ENCODE peak calls at places on chromosomes 5 and 9, in four cellular contexts. One of them, this sample, is unnamed.

GRCh38 chr9:79013715-79014610 is 557.8 kb upstream of the TLE4 start:
- DNase-seq in HL-60: no peak
- DNase-seq in K562: no peak
- DNase-seq in GM12878: no peak
- DNase-seq in this sample: no peak

GRCh38 chr5:14809369-14810144 is 62.0 kb downstream of the ANKH start:
- DNase-seq in GM12878: peak; percentile 88
- DNase-seq in HL-60: peak; percentile 31
- DNase-seq in K562: peak; percentile 54
- DNase-seq in this sample: peak; percentile 38

GRCh38 chr9:87517732-87518131 is 20.1 kb downstream of the DAPK1 start:
- DNase-seq in K562: no peak
- DNase-seq in GM12878: no peak
- DNase-seq in HL-60: peak; percentile 47
- DNase-seq in this sample: no peak

GRCh38 chr9:4674783-4675182 is 4.6 kb upstream of the CDC37L1 start:
- DNase-seq in K562: no peak
- DNase-seq in HL-60: no peak
- DNase-seq in GM12878: no peak
- DNase-seq in this sample: no peak

GRCh38 chr5:71706906-71707305 is 12.2 kb upstream of the CARTPT start:
- DNase-seq in K562: no peak
- DNase-seq in HL-60: no peak
- DNase-seq in GM12878: no peak
- DNase-seq in this sample: no peak

GRCh38 chr5:119255571-119256356 is 100.1 kb upstream of the TNFAIP8 start:
- DNase-seq in K562: peak; percentile 28
- DNase-seq in GM12878: no peak
- DNase-seq in HL-60: no peak
- DNase-seq in this sample: no peak

GRCh38 chr5:1946122-1946677 is 63.5 kb upstream of the IRX4 start:
- DNase-seq in HL-60: no peak
- DNase-seq in GM12878: no peak
- DNase-seq in K562: no peak
- DNase-seq in this sample: no peak

GRCh38 chr5:127957183-127957582 is 126.4 kb upstream of the SLC12A2 start:
- DNase-seq in GM12878: no peak
- DNase-seq in K562: no peak
- DNase-seq in HL-60: no peak
- DNase-seq in this sample: no peak

GRCh38 chr5:160118349-160119141 is 705 bp downstream of the PWWP2A start:
- DNase-seq in HL-60: peak; percentile 51
- DNase-seq in GM12878: no peak
- DNase-seq in K562: peak; percentile 59
- DNase-seq in this sample: peak; percentile 55

GRCh38 chr5:7897014-7897600 is 28.2 kb downstream of the MTRR start:
- DNase-seq in HL-60: peak; percentile 35
- DNase-seq in K562: peak; percentile 40
- DNase-seq in GM12878: no peak
- DNase-seq in this sample: no peak

GRCh38 chr5:110361501-110361900 is 365.0 kb downstream of the TMEM232 start:
- DNase-seq in HL-60: no peak
- DNase-seq in GM12878: no peak
- DNase-seq in K562: no peak
- DNase-seq in this sample: no peak

GRCh38 chr5:170238456-170238855 is 5.7 kb downstream of the C5orf58 start:
- DNase-seq in GM12878: no peak
- DNase-seq in K562: no peak
- DNase-seq in HL-60: no peak
- DNase-seq in this sample: no peak

GRCh38 chr5:77133061-77133758 is 46.1 kb upstream of the ZBED3 start:
- DNase-seq in GM12878: no peak
- DNase-seq in K562: no peak
- DNase-seq in HL-60: no peak
- DNase-seq in this sample: no peak

GRCh38 chr9:123073991-123074422 is 40.5 kb downstream of the GPR21 start:
- DNase-seq in K562: no peak
- DNase-seq in HL-60: no peak
- DNase-seq in GM12878: no peak
- DNase-seq in this sample: no peak

GRCh38 chr9:108897324-108898096 is 35.4 kb downstream of the ACTL7A start:
- DNase-seq in K562: no peak
- DNase-seq in GM12878: no peak
- DNase-seq in HL-60: no peak
- DNase-seq in this sample: no peak

GRCh38 chr5:143652104-143652700 is 159.8 kb upstream of the HMHB1 start:
- DNase-seq in K562: no peak
- DNase-seq in HL-60: no peak
- DNase-seq in GM12878: no peak
- DNase-seq in this sample: no peak

GRCh38 chr5:94901071-94901979 is 282.9 kb downstream of the SLF1 start:
- DNase-seq in K562: no peak
- DNase-seq in GM12878: peak; percentile 23
- DNase-seq in HL-60: no peak
- DNase-seq in this sample: peak; percentile 6

GRCh38 chr9:123150708-123151503 is 117.4 kb downstream of the GPR21 start:
- DNase-seq in K562: no peak
- DNase-seq in GM12878: no peak
- DNase-seq in HL-60: no peak
- DNase-seq in this sample: no peak

GRCh38 chr9:121319394-121319780 is 50.7 kb downstream of the STOM start:
- DNase-seq in HL-60: no peak
- DNase-seq in GM12878: no peak
- DNase-seq in K562: no peak
- DNase-seq in this sample: no peak

GRCh38 chr5:141420855-141421488 is at the start of gene PCDHGA11:
- DNase-seq in HL-60: peak; percentile 68
- DNase-seq in K562: peak; percentile 61
- DNase-seq in GM12878: peak; percentile 37
- DNase-seq in this sample: no peak

GRCh38 chr5:79653843-79654242 is 35.8 kb upstream of the CMYA5 start:
- DNase-seq in HL-60: no peak
- DNase-seq in GM12878: no peak
- DNase-seq in K562: no peak
- DNase-seq in this sample: no peak

GRCh38 chr5:2709996-2710689 is 41.3 kb downstream of the IRX2 start:
- DNase-seq in HL-60: no peak
- DNase-seq in K562: no peak
- DNase-seq in GM12878: no peak
- DNase-seq in this sample: no peak

GRCh38 chr9:88947581-88948573 is 43.4 kb upstream of the S1PR3 start:
- DNase-seq in HL-60: no peak
- DNase-seq in GM12878: no peak
- DNase-seq in K562: no peak
- DNase-seq in this sample: no peak

GRCh38 chr9:4494806-4495205 is 4.5 kb downstream of the SLC1A1 start:
- DNase-seq in HL-60: no peak
- DNase-seq in GM12878: no peak
- DNase-seq in K562: no peak
- DNase-seq in this sample: no peak

GRCh38 chr5:141910271-141910673 is 13.4 kb upstream of the DELE1 start:
- DNase-seq in GM12878: no peak
- DNase-seq in K562: no peak
- DNase-seq in HL-60: no peak
- DNase-seq in this sample: no peak

GRCh38 chr9:137049544-137050449 is 3.8 kb upstream of the NPDC1 start:
- DNase-seq in GM12878: no peak
- DNase-seq in HL-60: peak; percentile 66
- DNase-seq in K562: peak; percentile 81
- DNase-seq in this sample: peak; percentile 73

GRCh38 chr5:50853151-50853550 is 186.7 kb downstream of the PARP8 start:
- DNase-seq in HL-60: peak; percentile 82
- DNase-seq in K562: no peak
- DNase-seq in GM12878: peak; percentile 60
- DNase-seq in this sample: no peak

GRCh38 chr5:1562599-1562998 is 38.8 kb upstream of the LPCAT1 start:
- DNase-seq in HL-60: no peak
- DNase-seq in K562: no peak
- DNase-seq in GM12878: no peak
- DNase-seq in this sample: no peak

GRCh38 chr5:173472784-173473278 is 143.6 kb downstream of the BOD1 start:
- DNase-seq in K562: no peak
- DNase-seq in GM12878: no peak
- DNase-seq in HL-60: no peak
- DNase-seq in this sample: no peak

GRCh38 chr9:115520626-115521025 is 402.7 kb upstream of the TNC start:
- DNase-seq in K562: no peak
- DNase-seq in GM12878: no peak
- DNase-seq in HL-60: no peak
- DNase-seq in this sample: no peak

GRCh38 chr9:137734181-137734580 is 115.4 kb downstream of the EHMT1 start:
- DNase-seq in HL-60: no peak
- DNase-seq in GM12878: no peak
- DNase-seq in K562: no peak
- DNase-seq in this sample: no peak

GRCh38 chr5:71782393-71782770 is 63.3 kb downstream of the CARTPT start:
- DNase-seq in GM12878: peak; percentile 24
- DNase-seq in HL-60: no peak
- DNase-seq in K562: no peak
- DNase-seq in this sample: no peak

GRCh38 chr5:149438711-149439132 is 59.6 kb upstream of the IL17B start:
- DNase-seq in GM12878: no peak
- DNase-seq in K562: no peak
- DNase-seq in HL-60: no peak
- DNase-seq in this sample: no peak

GRCh38 chr5:136055612-136056302 is 27.0 kb downstream of the TGFBI start:
- DNase-seq in K562: no peak
- DNase-seq in HL-60: no peak
- DNase-seq in GM12878: no peak
- DNase-seq in this sample: no peak

GRCh38 chr5:136054133-136054996 is 25.6 kb downstream of the TGFBI start:
- DNase-seq in GM12878: no peak
- DNase-seq in HL-60: no peak
- DNase-seq in K562: no peak
- DNase-seq in this sample: no peak

GRCh38 chr5:136052692-136053335 is 24.0 kb downstream of the TGFBI start:
- DNase-seq in K562: no peak
- DNase-seq in HL-60: no peak
- DNase-seq in GM12878: no peak
- DNase-seq in this sample: no peak

GRCh38 chr5:136051486-136052220 is 22.9 kb downstream of the TGFBI start:
- DNase-seq in HL-60: no peak
- DNase-seq in GM12878: no peak
- DNase-seq in K562: no peak
- DNase-seq in this sample: no peak

GRCh38 chr5:136053336-136054121 is 24.7 kb downstream of the TGFBI start:
- DNase-seq in K562: peak; percentile 19
- DNase-seq in GM12878: no peak
- DNase-seq in HL-60: no peak
- DNase-seq in this sample: no peak
- TF ChIP-seq SPI1 in K562: no peak
- TF ChIP-seq SPI1 in GM12878: no peak
- TF ChIP-seq SPI1 in HL-60: no peak
- TF ChIP-seq SPI1 in this sample: no peak

GRCh38 chr9:131678499-131679111 is 61.3 kb downstream of the RAPGEF1 start:
- DNase-seq in HL-60: peak; percentile 71
- DNase-seq in GM12878: peak; percentile 87
- DNase-seq in K562: peak; percentile 76
- DNase-seq in this sample: peak; percentile 66

GRCh38 chr9:131676431-131676972 is 63.4 kb downstream of the RAPGEF1 start:
- DNase-seq in HL-60: no peak
- DNase-seq in GM12878: peak; percentile 51
- DNase-seq in K562: no peak
- DNase-seq in this sample: no peak

GRCh38 chr9:131679261-131680020 is 60.4 kb downstream of the RAPGEF1 start:
- DNase-seq in GM12878: no peak
- DNase-seq in HL-60: no peak
- DNase-seq in K562: no peak
- DNase-seq in this sample: no peak

GRCh38 chr9:131677051-131677444 is 62.8 kb downstream of the RAPGEF1 start:
- DNase-seq in HL-60: no peak
- DNase-seq in GM12878: no peak
- DNase-seq in K562: no peak
- DNase-seq in this sample: no peak

GRCh38 chr9:131677445-131678180 is 62.3 kb downstream of the RAPGEF1 start:
- DNase-seq in K562: no peak
- DNase-seq in GM12878: peak; percentile 71
- DNase-seq in HL-60: peak; percentile 14
- DNase-seq in this sample: no peak
- TF ChIP-seq SPI1 in K562: no peak
- TF ChIP-seq SPI1 in GM12878: no peak
- TF ChIP-seq SPI1 in HL-60: no peak
- TF ChIP-seq SPI1 in this sample: no peak

GRCh38 chr9:84773023-84773422 is 103.5 kb downstream of the NTRK2 start:
- DNase-seq in K562: no peak
- DNase-seq in GM12878: no peak
- DNase-seq in HL-60: no peak
- DNase-seq in this sample: no peak
- TF ChIP-seq SPI1 in K562: no peak
- TF ChIP-seq SPI1 in GM12878: no peak
- TF ChIP-seq SPI1 in HL-60: no peak
- TF ChIP-seq SPI1 in this sample: no peak

GRCh38 chr9:125140576-125140975 is 2.8 kb downstream of the SCAI start:
- DNase-seq in K562: no peak
- DNase-seq in GM12878: no peak
- DNase-seq in HL-60: no peak
- DNase-seq in this sample: no peak

GRCh38 chr9:125143377-125144090 is at the start of gene SCAI:
- DNase-seq in K562: peak; percentile 99
- DNase-seq in GM12878: peak; percentile 95
- DNase-seq in HL-60: peak; percentile 99
- DNase-seq in this sample: peak; percentile 96

GRCh38 chr9:125141751-125142150 is 1.6 kb downstream of the SCAI start:
- DNase-seq in HL-60: no peak
- DNase-seq in K562: no peak
- DNase-seq in GM12878: no peak
- DNase-seq in this sample: no peak

GRCh38 chr9:125141251-125141650 is 2.1 kb downstream of the SCAI start:
- DNase-seq in K562: no peak
- DNase-seq in GM12878: no peak
- DNase-seq in HL-60: no peak
- DNase-seq in this sample: no peak

DNA sequence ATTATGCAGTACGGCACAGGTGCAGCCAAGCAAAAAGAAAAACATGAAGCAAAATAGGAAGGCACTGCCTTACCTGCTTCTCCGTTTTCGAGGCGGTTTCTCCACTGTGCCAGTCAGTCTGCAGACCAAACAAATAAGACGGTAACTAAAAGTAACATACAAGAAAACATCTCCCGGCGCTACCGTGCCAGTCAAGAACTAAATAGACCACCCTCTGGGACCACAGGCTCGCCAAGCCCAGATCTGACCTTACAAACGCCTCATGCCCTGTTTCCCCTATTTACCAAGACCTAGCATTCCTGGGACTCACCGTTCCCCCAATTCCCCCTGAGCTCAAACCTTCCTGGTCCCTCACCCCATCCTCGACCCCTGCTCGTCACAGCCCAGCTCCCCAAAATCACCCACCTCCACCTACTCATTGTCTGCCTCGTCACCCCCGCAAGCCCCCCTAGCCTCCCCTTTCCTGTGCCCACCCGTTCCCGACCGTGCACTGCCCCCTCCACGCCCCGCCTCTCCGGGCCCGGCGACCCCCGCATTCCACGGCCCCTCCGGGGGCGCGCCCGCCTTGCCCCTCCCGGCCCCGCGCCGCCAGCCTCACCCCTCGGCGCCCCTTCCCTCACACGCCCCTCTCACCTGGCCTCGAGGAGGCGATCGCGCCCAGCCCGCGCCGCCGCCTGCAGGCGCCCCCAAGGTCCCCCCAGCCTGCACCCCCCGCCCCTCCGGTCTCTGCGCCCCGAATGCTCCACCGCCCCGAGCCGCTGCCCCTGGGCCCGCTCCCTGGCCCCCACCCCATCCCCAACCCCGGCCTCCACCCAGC is 560 bp downstream of the SCAI start:
- DNase-seq in K562: no peak
- DNase-seq in HL-60: peak; percentile 11
- DNase-seq in GM12878: no peak
- DNase-seq in this sample: no peak
- TF ChIP-seq SPI1 in K562: no peak
- TF ChIP-seq SPI1 in HL-60: no peak
- TF ChIP-seq SPI1 in GM12878: no peak
- TF ChIP-seq SPI1 in this sample: no peak

This sample was measured in GM12891.